ENCODE peak calls at places on chromosomes 4 and X, in seven cellular contexts. P is ascending aorta, V is mucosa of descending colon, G is fibroblast of lung, D is esophagus squamous epithelium, X is upper lobe of left lung, F is aorta. B is an unnamed sample.

GRCh38 chrX:11193035-11193469 is 81.9 kb downstream of the HCCS start:
- DNase-seq in P (no peak), V (no peak), G (peak; percentile 58), D (no peak), X (no peak), F (no peak), B (no peak)

GRCh38 chr4:147822128-147822527 is 90.2 kb downstream of the ARHGAP10 start:
- DNase-seq in P (peak; percentile 43), V (peak; percentile 46), G (peak; percentile 89), D (no peak), X (no peak), F (peak; percentile 77), B (no peak)

GRCh38 chrX:1336331-1337143 is at the start of gene IL3RA:
- DNase-seq in P (peak; percentile 28), V (peak; percentile 62), G (no peak), D (no peak), X (no peak), F (peak; percentile 69), B (no peak)

GRCh38 chrX:120281761-120282160 is 29.5 kb downstream of the TMEM255A start:
- DNase-seq in P (no peak), V (no peak), G (no peak), D (no peak), X (no peak), F (no peak), B (no peak)

GRCh38 chrX:21408324-21408723 is 34.1 kb downstream of the CNKSR2 start:
- DNase-seq in P (no peak), V (no peak), G (peak; percentile 3), D (no peak), X (no peak), F (no peak), B (no peak)

GRCh38 chr4:65668201-65669007 is 1.9 kb downstream of the EPHA5 start:
- DNase-seq in P (no peak), V (no peak), G (no peak), D (no peak), X (no peak), F (peak; percentile 30), B (no peak)

GRCh38 chrX:6500717-6501116 is 34.2 kb downstream of the VCX3A start:
- DNase-seq in P (no peak), V (no peak), G (no peak), D (no peak), X (no peak), F (no peak), B (no peak)

GRCh38 chr4:174201898-174202297 is 81.6 kb downstream of the FBXO8 start:
- DNase-seq in P (no peak), V (no peak), G (peak; percentile 38), D (no peak), X (no peak), F (no peak), B (no peak)

GRCh38 chr4:163540977-163541376 is 46.5 kb downstream of the TMA16 start:
- DNase-seq in P (no peak), V (no peak), G (peak; percentile 93), D (no peak), X (no peak), F (peak; percentile 43), B (no peak)

DNA sequence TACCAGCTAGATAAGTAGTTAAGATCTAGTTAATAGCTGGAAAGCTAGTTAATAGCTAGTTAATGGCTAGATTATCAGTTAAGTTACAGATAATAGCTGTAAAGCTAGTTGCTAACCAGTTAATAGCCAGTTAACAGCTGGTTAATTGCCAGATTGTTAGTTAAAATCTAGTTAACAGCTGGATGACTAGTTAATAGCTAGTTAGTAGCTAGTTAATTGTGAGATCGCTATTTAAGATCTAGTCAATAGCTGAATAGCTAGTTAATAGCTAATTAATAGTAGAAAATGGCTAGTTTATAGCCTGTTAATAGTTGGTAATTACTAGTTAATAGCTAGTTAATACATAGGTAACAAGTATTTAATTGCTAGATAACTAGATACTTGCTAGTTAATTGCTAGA is 630.5 kb upstream of the CT83 start:
- DNase-seq in P (no peak), V (no peak), G (no peak), D (no peak), X (no peak), F (no peak), B (no peak)
- H3K9me3 ChIP-seq in P (no peaks in the 10 kb centered on the region), V (peaks cover 10% of the 10 kb centered on the region), G (no peaks in the 10 kb centered on the region), D (no peaks in the 10 kb centered on the region), X (no peaks in the 10 kb centered on the region), F (no peaks in the 10 kb centered on the region), B (no peaks in the 10 kb centered on the region)

GRCh38 chrX:136260801-136261200 is 9.6 kb upstream of the MAP7D3 start:
- DNase-seq in P (no peak), V (no peak), G (peak; percentile 78), D (no peak), X (no peak), F (peak; percentile 62), B (no peak)

GRCh38 chrX:136261316-136261715 is 10.1 kb upstream of the MAP7D3 start:
- DNase-seq in P (no peak), V (no peak), G (no peak), D (no peak), X (no peak), F (no peak), B (no peak)

GRCh38 chrX:136259543-136259942 is 8.3 kb upstream of the MAP7D3 start:
- DNase-seq in P (no peak), V (no peak), G (peak; percentile 54), D (no peak), X (no peak), F (no peak), B (no peak)

GRCh38 chrX:136262241-136262640 is 11.0 kb upstream of the MAP7D3 start:
- DNase-seq in P (no peak), V (no peak), G (peak; percentile 15), D (no peak), X (no peak), F (no peak), B (no peak)

GRCh38 chrX:136258951-136259350 is 7.8 kb upstream of the MAP7D3 start:
- DNase-seq in P (no peak), V (no peak), G (no peak), D (no peak), X (no peak), F (no peak), B (no peak)
- H3K9me3 ChIP-seq in P (no peaks in the 10 kb centered on the region), V (no peaks in the 10 kb centered on the region), G (no peaks in the 10 kb centered on the region), D (no peaks in the 10 kb centered on the region), X (no peaks in the 10 kb centered on the region), F (no peaks in the 10 kb centered on the region), B (no peaks in the 10 kb centered on the region)

GRCh38 chr4:13525606-13526281 is 18.6 kb downstream of the NKX3-2 start:
- DNase-seq in P (no peak), V (no peak), G (no peak), D (no peak), X (no peak), F (no peak), B (no peak)
- H3K9me3 ChIP-seq in P (peaks cover 14% of the 10 kb centered on the region), V (no peaks in the 10 kb centered on the region), G (no peaks in the 10 kb centered on the region), D (no peaks in the 10 kb centered on the region), X (peaks cover 16% of the 10 kb centered on the region), F (peaks cover 15% of the 10 kb centered on the region), B (peaks cover 3% of the 10 kb centered on the region)

DNA sequence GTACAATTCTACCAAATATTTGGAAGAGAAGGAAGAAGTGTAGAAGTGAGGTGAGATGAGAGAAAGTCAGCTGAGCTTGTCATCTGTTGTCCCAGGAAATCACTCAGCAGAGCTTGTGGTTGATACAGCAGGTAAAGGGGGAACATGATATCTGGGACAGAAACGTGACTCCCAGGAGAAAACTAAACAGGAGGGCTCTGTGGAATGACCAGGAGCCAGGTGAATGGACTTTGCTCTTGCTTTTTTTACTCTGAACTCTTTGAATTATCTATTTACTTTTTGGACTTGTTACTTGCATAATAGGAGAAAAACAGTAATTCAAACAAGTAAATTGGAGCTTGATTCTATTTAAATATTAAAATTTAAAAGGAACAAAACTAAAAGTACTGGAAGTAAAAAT is 555.6 kb upstream of the FRG1 start:
- DNase-seq in P (no peak), V (no peak), G (no peak), D (no peak), X (no peak), F (no peak), B (no peak)
- H3K9me3 ChIP-seq in P (no peaks in the 10 kb centered on the region), V (no peaks in the 10 kb centered on the region), G (no peaks in the 10 kb centered on the region), D (no peaks in the 10 kb centered on the region), X (no peaks in the 10 kb centered on the region), F (peaks cover 3% of the 10 kb centered on the region), B (no peaks in the 10 kb centered on the region)

GRCh38 chrX:144819406-144819805 is 427.9 kb upstream of the SPANXN1 start:
- DNase-seq in P (no peak), V (no peak), G (no peak), D (no peak), X (no peak), F (no peak), B (no peak)
- H3K9me3 ChIP-seq in P (no peaks in the 10 kb centered on the region), V (no peaks in the 10 kb centered on the region), G (no peaks in the 10 kb centered on the region), D (no peaks in the 10 kb centered on the region), X (no peaks in the 10 kb centered on the region), F (no peaks in the 10 kb centered on the region), B (no peaks in the 10 kb centered on the region)

GRCh38 chrX:153414838-153415552 is 3.7 kb downstream of the ZFP92 start:
- DNase-seq in P (no peak), V (no peak), G (peak; percentile 18), D (no peak), X (no peak), F (no peak), B (no peak)
- H3K9me3 ChIP-seq in P (no peaks in the 10 kb centered on the region), V (no peaks in the 10 kb centered on the region), G (no peaks in the 10 kb centered on the region), D (no peaks in the 10 kb centered on the region), X (no peaks in the 10 kb centered on the region), F (no peaks in the 10 kb centered on the region), B (no peaks in the 10 kb centered on the region)

GRCh38 chr4:11606078-11606477 is 177.4 kb upstream of the HS3ST1 start:
- DNase-seq in P (no peak), V (no peak), G (no peak), D (no peak), X (no peak), F (no peak), B (no peak)

GRCh38 chr4:11599044-11599443 is 170.3 kb upstream of the HS3ST1 start:
- DNase-seq in P (no peak), V (no peak), G (no peak), D (no peak), X (no peak), F (no peak), B (no peak)

GRCh38 chr4:11605597-11605996 is 176.9 kb upstream of the HS3ST1 start:
- DNase-seq in P (no peak), V (no peak), G (peak; percentile 45), D (no peak), X (no peak), F (no peak), B (no peak)

GRCh38 chr4:11603594-11604194 is 175.0 kb upstream of the HS3ST1 start:
- DNase-seq in P (no peak), V (no peak), G (no peak), D (no peak), X (no peak), F (no peak), B (no peak)

DNA sequence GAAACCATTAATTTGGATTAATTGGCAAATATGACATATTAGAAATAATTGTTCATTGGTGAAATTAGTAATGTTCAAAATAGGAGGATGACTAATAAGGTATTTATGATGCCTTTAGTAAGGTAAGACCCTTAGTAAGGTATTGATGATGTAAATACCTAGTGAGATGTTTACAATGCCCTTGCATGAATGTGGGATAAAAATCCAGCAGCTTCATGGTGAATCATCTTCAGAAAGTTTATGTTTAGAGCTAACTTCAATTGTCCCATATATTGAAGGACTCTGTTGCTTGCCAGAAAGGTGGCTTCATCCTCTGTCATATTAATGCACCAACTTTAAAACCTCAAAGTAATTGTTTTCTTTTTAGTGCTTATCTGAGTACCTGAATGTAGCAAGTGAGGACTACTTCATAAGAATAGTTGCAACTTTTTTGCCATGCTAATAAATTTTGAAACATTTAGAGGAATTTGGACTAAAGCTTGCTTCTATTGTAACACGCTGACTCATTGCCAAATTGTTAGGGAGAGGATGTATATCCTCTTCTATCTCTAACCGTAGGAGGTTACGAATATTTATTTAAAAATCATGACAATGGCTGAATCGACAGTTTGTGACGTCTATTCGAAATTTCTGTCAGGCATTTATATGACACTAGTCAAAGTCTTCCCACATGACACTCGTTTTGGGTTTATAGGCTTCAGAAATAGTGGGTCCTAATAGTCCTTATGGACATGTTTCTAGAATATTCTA is 174.1 kb upstream of the HS3ST1 start:
- DNase-seq in P (no peak), V (no peak), G (no peak), D (no peak), X (no peak), F (no peak), B (no peak)
- H3K9me3 ChIP-seq in P (no peaks in the 10 kb centered on the region), V (no peaks in the 10 kb centered on the region), G (no peaks in the 10 kb centered on the region), D (no peaks in the 10 kb centered on the region), X (no peaks in the 10 kb centered on the region), F (no peaks in the 10 kb centered on the region), B (no peaks in the 10 kb centered on the region)

B was measured in T-helper 17 cell.